ENCODE peak calls at places on chromosomes 2 and 18, in seven cellular contexts. One of them, this sample, is unnamed.
A peak's percentile ranks its signal among the peaks of the same experiment; 100 is the strongest.

GRCh38 chr2:20469595-20469994 is 22.7 kb downstream of the RHOB start:
- DNase-seq in cortex of kidney: no peak
- DNase-seq in astrocyte of the hippocampus: no peak
- DNase-seq in fibroblast of villous mesenchyme: no peak
- DNase-seq in HEK293T: no peak
- DNase-seq in CD8-positive, alpha-beta memory T cell: no peak
- DNase-seq in iPS-NIHi11: no peak
- DNase-seq in this sample: no peak

GRCh38 chr2:69567157-69567908 is 76.2 kb downstream of the AAK1 start:
- DNase-seq in iPS-NIHi11: no peak
- DNase-seq in astrocyte of the hippocampus: peak; percentile 48
- DNase-seq in CD8-positive, alpha-beta memory T cell: no peak
- DNase-seq in fibroblast of villous mesenchyme: no peak
- DNase-seq in HEK293T: no peak
- DNase-seq in cortex of kidney: no peak
- DNase-seq in this sample: no peak

GRCh38 chr2:136765736-136766323 is 485 bp downstream of the THSD7B start:
- DNase-seq in CD8-positive, alpha-beta memory T cell: no peak
- DNase-seq in fibroblast of villous mesenchyme: no peak
- DNase-seq in HEK293T: no peak
- DNase-seq in iPS-NIHi11: peak; percentile 29
- DNase-seq in cortex of kidney: no peak
- DNase-seq in astrocyte of the hippocampus: peak; percentile 26
- DNase-seq in this sample: no peak

GRCh38 chr2:53811601-53812000 is 24.8 kb downstream of the ERLEC1 start:
- DNase-seq in HEK293T: no peak
- DNase-seq in astrocyte of the hippocampus: no peak
- DNase-seq in cortex of kidney: no peak
- DNase-seq in fibroblast of villous mesenchyme: no peak
- DNase-seq in iPS-NIHi11: no peak
- DNase-seq in CD8-positive, alpha-beta memory T cell: no peak
- DNase-seq in this sample: no peak

GRCh38 chr2:218671077-218671653 is 637 bp downstream of the RNF25 start:
- DNase-seq in cortex of kidney: no peak
- DNase-seq in iPS-NIHi11: no peak
- DNase-seq in CD8-positive, alpha-beta memory T cell: no peak
- DNase-seq in fibroblast of villous mesenchyme: peak; percentile 78
- DNase-seq in HEK293T: no peak
- DNase-seq in astrocyte of the hippocampus: no peak
- DNase-seq in this sample: no peak

GRCh38 chr2:120591572-120591971 is 144.1 kb upstream of the GLI2 start:
- DNase-seq in fibroblast of villous mesenchyme: no peak
- DNase-seq in cortex of kidney: no peak
- DNase-seq in astrocyte of the hippocampus: no peak
- DNase-seq in iPS-NIHi11: no peak
- DNase-seq in CD8-positive, alpha-beta memory T cell: no peak
- DNase-seq in HEK293T: no peak
- DNase-seq in this sample: no peak

GRCh38 chr2:149441255-149441654 is 110.9 kb downstream of the LYPD6 start:
- DNase-seq in HEK293T: no peak
- DNase-seq in fibroblast of villous mesenchyme: peak; percentile 79
- DNase-seq in astrocyte of the hippocampus: peak; percentile 44
- DNase-seq in iPS-NIHi11: no peak
- DNase-seq in cortex of kidney: no peak
- DNase-seq in CD8-positive, alpha-beta memory T cell: no peak
- DNase-seq in this sample: no peak

GRCh38 chr2:58428553-58429284 is 187.6 kb upstream of the FANCL start:
- DNase-seq in HEK293T: peak; percentile 19
- DNase-seq in CD8-positive, alpha-beta memory T cell: no peak
- DNase-seq in iPS-NIHi11: peak; percentile 77
- DNase-seq in cortex of kidney: no peak
- DNase-seq in fibroblast of villous mesenchyme: no peak
- DNase-seq in astrocyte of the hippocampus: peak; percentile 58
- DNase-seq in this sample: no peak

GRCh38 chr2:19802088-19802806 is 99.5 kb downstream of the TTC32 start:
- DNase-seq in cortex of kidney: no peak
- DNase-seq in CD8-positive, alpha-beta memory T cell: no peak
- DNase-seq in astrocyte of the hippocampus: peak; percentile 62
- DNase-seq in iPS-NIHi11: no peak
- DNase-seq in fibroblast of villous mesenchyme: peak; percentile 19
- DNase-seq in HEK293T: no peak
- DNase-seq in this sample: no peak

GRCh38 chr18:9845256-9845655 is 40.5 kb upstream of the TXNDC2 start:
- DNase-seq in HEK293T: no peak
- DNase-seq in astrocyte of the hippocampus: no peak
- DNase-seq in CD8-positive, alpha-beta memory T cell: no peak
- DNase-seq in cortex of kidney: no peak
- DNase-seq in fibroblast of villous mesenchyme: no peak
- DNase-seq in iPS-NIHi11: no peak
- DNase-seq in this sample: no peak

GRCh38 chr2:196925445-196925767 is 1.1 kb downstream of the PGAP1 start:
- DNase-seq in astrocyte of the hippocampus: no peak
- DNase-seq in CD8-positive, alpha-beta memory T cell: no peak
- DNase-seq in iPS-NIHi11: no peak
- DNase-seq in HEK293T: no peak
- DNase-seq in fibroblast of villous mesenchyme: no peak
- DNase-seq in cortex of kidney: no peak
- DNase-seq in this sample: no peak

GRCh38 chr18:46676162-46676830 is 19.3 kb upstream of the LOXHD1 start:
- DNase-seq in HEK293T: no peak
- DNase-seq in iPS-NIHi11: no peak
- DNase-seq in fibroblast of villous mesenchyme: peak; percentile 6
- DNase-seq in CD8-positive, alpha-beta memory T cell: no peak
- DNase-seq in astrocyte of the hippocampus: peak; percentile 82
- DNase-seq in cortex of kidney: no peak
- DNase-seq in this sample: no peak

GRCh38 chr18:54946149-54946581 is 13.1 kb downstream of the CCDC68 start:
- DNase-seq in iPS-NIHi11: no peak
- DNase-seq in HEK293T: no peak
- DNase-seq in cortex of kidney: no peak
- DNase-seq in CD8-positive, alpha-beta memory T cell: no peak
- DNase-seq in astrocyte of the hippocampus: no peak
- DNase-seq in fibroblast of villous mesenchyme: peak; percentile 78
- DNase-seq in this sample: no peak

GRCh38 chr2:162712598-162712997 is 126.0 kb downstream of the KCNH7 start:
- DNase-seq in CD8-positive, alpha-beta memory T cell: no peak
- DNase-seq in fibroblast of villous mesenchyme: no peak
- DNase-seq in iPS-NIHi11: no peak
- DNase-seq in HEK293T: no peak
- DNase-seq in cortex of kidney: no peak
- DNase-seq in astrocyte of the hippocampus: no peak
- DNase-seq in this sample: no peak

GRCh38 chr2:166335284-166335683 is 40.5 kb downstream of the SCN9A start:
- DNase-seq in fibroblast of villous mesenchyme: no peak
- DNase-seq in iPS-NIHi11: no peak
- DNase-seq in cortex of kidney: no peak
- DNase-seq in CD8-positive, alpha-beta memory T cell: no peak
- DNase-seq in astrocyte of the hippocampus: no peak
- DNase-seq in HEK293T: no peak
- DNase-seq in this sample: no peak

This sample was measured in NK-92 treated with Interleukin-12 subunit alpha and Interleukin-12 subunit beta, amount 100 ng/mL, for 24 hours.